ENCODE peak calls at places on chromosomes 12 and 14, in four cellular contexts. I is AG04450, G is hepatocyte, Y is HFF-Myc. Z is an unnamed sample.

GRCh38 chr12:18261906-18262305 is 588 bp downstream of the PIK3C2G start:
- DNase-seq in Y (no peak), G (no peak), I (no peak), Z (no peak)

GRCh38 chr14:61247935-61248334 is 33.2 kb downstream of the TMEM30B start:
- DNase-seq in Y (no peak), I (peak), G (no peak), Z (no peak)

GRCh38 chr12:47270782-47271664 is 191.3 kb upstream of the AMIGO2 start:
- DNase-seq in I (no peak), Y (peak), G (no peak), Z (peak)

GRCh38 chr12:106906715-106907114 is 49.0 kb upstream of the TMEM263 start:
- DNase-seq in Y (no peak), I (no peak), G (no peak), Z (no peak)

GRCh38 chr14:45201908-45202307 is 51.1 kb downstream of the MIS18BP1 start:
- DNase-seq in Y (no peak), G (peak), I (no peak), Z (no peak)

GRCh38 chr12:42474391-42474790 is 115.2 kb downstream of the PRICKLE1 start:
- DNase-seq in Y (peak), I (no peak), G (no peak), Z (no peak)

GRCh38 chr14:53979747-53980642 is 23.4 kb upstream of the BMP4 start:
- DNase-seq in G (no peak), I (no peak), Y (peak), Z (no peak)

GRCh38 chr12:122873540-122873939 is 22.4 kb downstream of the VPS37B start:
- DNase-seq in Y (no peak), I (no peak), G (no peak), Z (no peak)

GRCh38 chr12:45613306-45613705 is 116.2 kb upstream of the ARID2 start:
- DNase-seq in G (no peak), I (peak), Y (no peak), Z (no peak)

GRCh38 chr14:64137657-64138290 is 156.4 kb downstream of the ESR2 start:
- DNase-seq in G (peak), Y (no peak), I (no peak), Z (no peak)

GRCh38 chr12:27667540-27667939 is 28.7 kb upstream of the REP15 start:
- DNase-seq in I (no peak), G (no peak), Y (no peak), Z (peak)

GRCh38 chr14:70317091-70317968 is 42.2 kb downstream of the COX16 start:
- DNase-seq in I (no peak), G (no peak), Y (no peak), Z (no peak)

DNA sequence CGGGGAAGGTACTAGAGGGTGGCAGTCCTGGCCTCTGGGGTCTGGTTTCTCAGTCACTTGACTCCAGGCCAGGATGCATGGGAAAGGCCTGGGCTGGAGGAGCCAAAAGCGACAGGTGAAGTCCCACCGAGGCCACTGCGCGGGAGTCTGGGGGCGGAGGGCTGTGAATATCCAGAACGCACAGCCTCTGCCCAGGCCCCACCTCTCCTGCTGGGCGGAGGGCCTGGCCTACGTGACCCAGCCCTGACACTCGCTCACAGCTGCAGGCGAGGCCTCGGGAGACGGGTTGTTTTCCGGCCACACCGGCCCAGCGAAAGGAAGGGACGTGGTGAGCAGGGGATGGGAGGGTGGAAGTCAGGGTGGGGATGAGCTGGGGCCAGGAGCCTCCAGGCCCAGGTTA is 91.2 kb downstream of the RFLNA start:
- DNase-seq in Y (no peak), G (no peak), I (no peak), Z (no peak)
- H3K4me3 ChIP-seq in Y (peak), G (no peak), I (no peak), Z (peak)

DNA sequence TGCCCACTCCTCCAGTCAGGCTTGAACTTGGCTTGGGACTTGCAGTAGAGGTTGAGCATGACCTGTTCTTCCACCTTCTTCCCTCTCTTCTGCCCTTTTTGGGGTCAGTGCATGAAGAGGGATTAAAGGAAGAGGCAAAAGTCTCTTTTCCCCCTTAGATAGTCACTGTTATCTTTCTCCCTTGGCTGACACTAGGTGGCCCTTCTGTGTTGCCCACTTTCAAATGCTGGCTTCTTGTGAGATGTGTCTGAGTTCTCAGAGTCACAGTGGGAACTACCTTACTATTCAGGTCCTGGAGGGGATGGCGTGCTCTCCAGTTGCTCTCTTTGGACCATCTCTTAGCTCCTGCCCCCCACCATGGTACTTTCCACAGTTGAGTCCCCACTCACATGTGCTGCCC is 73.6 kb downstream of the GPR65 start:
- DNase-seq in G (no peak), Y (no peak), I (no peak), Z (no peak)
- TF ChIP-seq CTCF in G (no peak), Y (no peak), I (no peak), Z (no peak)

GRCh38 chr14:96275182-96276112 is 19.4 kb downstream of the BDKRB1 start:
- DNase-seq in I (peak), G (peak), Y (no peak), Z (peak)
- H3K4me3 ChIP-seq in I (no peak), G (no peak), Y (no peak), Z (no peak)

GRCh38 chr14:51185754-51186153 is 54.3 kb upstream of the TMX1 start:
- DNase-seq in G (no peak), Y (no peak), I (no peak), Z (no peak)

GRCh38 chr14:51185180-51185579 is 54.9 kb upstream of the TMX1 start:
- DNase-seq in Y (no peak), I (no peak), G (no peak), Z (no peak)

GRCh38 chr14:51188566-51189185 is 51.4 kb upstream of the TMX1 start:
- DNase-seq in G (no peak), I (no peak), Y (no peak), Z (no peak)

DNA sequence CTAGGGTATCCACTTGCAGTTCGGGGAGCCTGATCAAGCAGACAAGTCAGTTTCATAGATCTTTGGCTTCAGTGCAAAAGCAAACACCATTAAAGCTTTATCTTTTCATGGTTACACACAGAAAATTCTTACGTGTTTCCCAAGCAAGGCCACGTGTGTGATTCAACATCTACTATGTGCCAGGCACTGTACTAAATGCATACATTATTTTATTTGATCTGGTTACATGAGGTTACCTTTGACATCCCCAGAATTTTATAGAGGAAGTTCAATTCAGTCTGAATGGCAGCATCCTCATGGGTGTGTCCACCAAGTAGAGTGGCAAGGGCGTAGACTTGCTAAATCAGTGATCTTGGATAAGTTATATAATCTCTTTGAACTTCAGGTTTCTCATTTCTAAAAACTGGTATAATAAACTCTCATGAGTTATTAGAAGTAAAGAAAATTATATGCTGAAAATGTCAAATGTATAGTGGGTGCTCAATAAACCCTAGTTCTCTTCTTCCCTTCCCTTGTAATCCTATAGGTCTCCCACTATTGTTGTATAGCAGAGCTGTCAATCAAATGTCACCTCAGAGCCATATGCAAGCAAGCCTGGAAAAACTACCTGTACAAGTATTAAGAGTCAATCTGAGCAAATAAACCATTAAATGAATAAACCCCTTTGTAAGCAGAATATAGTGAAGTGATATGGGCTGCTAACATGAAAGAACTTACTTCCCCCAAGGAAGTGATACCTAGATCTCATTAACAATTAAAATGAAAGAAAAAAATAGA is 50.3 kb upstream of the TMX1 start:
- DNase-seq in G (no peak), Y (no peak), I (no peak), Z (no peak)
- TF ChIP-seq CTCF in G (no peak), Y (no peak), I (no peak), Z (no peak)

DNA sequence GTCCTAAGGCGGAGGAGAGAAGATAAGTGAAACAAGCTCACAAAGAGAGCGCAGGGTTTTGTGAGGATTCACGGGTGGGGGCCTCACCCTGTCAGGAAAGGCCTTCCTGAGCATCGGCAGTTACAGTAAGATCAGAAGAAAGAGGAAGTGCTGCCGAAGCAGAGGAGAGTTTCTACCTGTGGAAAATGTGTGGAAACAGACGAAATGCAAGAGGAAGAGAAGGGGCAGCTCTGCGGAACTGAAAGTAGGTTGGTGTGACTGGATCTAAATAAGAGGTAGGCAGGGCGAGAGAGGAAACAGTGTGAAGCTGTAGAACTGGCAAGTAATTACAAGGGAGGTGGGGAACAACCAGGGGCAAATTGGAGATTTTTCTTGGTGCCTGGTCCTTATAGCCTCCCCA is 2.7 kb downstream of the GPR68 start:
- DNase-seq in Y (no peak), G (no peak), I (no peak), Z (no peak)
- H3K4me3 ChIP-seq in Y (no peak), G (no peak), I (no peak), Z (no peak)

GRCh38 chr12:118983147-118983824 is 1.9 kb downstream of the SRRM4 start:
- DNase-seq in G (no peak), I (no peak), Y (no peak), Z (no peak)
- TF ChIP-seq CTCF in G (no peak), I (no peak), Y (no peak), Z (no peak)

GRCh38 chr12:68361953-68362352 is 29.8 kb upstream of the MDM1 start:
- DNase-seq in Y (no peak), I (no peak), G (no peak), Z (no peak)

GRCh38 chr12:68368332-68368731 is 36.2 kb upstream of the MDM1 start:
- DNase-seq in Y (no peak), I (no peak), G (no peak), Z (no peak)

GRCh38 chr12:68367136-68367535 is 35.0 kb upstream of the MDM1 start:
- DNase-seq in I (no peak), G (no peak), Y (no peak), Z (no peak)

GRCh38 chr12:68367903-68368302 is 35.7 kb upstream of the MDM1 start:
- DNase-seq in G (no peak), I (no peak), Y (no peak), Z (no peak)

DNA sequence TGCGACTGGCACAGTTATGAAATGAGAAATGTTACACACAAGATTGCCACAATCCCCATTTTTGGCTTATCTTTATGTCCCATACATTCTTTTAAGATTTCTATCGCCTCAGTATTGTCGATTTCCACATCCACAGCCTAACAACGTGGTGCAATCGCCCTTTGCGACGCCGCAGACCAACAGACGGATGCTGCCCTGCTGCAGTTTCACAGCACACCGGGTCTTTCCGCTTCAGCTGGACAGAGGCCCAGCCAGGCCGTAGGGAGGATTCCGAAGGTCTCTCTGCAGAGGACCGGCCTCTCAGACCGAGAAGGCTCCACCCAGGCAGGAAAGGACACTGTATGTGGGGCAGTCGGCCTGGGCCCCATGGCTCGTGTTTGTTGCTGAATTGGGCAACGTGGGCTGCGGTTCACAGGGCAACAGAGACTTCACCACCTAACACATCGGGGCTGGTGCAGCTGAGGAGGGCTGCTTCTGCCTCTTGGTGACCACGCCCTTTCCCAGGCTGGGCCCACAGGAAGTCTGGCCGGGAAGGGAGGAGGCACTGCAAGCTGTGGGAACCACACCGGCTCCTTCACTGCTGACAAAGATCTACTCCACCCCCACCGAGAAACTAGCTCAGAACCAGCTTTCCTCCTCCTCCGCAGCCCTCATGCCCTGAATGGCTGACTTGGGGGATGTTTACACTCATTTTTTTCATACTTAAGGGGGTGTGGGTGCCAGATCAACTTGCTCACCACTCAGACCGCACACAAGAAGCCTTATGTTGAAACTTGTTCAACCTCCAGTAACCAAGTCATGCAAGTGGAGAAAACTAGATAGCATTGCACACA is 32.9 kb upstream of the MDM1 start:
- DNase-seq in I (peak), G (peak), Y (peak), Z (peak)
- H3K4me3 ChIP-seq in I (peak), G (no peak), Y (peak), Z (peak)

DNA sequence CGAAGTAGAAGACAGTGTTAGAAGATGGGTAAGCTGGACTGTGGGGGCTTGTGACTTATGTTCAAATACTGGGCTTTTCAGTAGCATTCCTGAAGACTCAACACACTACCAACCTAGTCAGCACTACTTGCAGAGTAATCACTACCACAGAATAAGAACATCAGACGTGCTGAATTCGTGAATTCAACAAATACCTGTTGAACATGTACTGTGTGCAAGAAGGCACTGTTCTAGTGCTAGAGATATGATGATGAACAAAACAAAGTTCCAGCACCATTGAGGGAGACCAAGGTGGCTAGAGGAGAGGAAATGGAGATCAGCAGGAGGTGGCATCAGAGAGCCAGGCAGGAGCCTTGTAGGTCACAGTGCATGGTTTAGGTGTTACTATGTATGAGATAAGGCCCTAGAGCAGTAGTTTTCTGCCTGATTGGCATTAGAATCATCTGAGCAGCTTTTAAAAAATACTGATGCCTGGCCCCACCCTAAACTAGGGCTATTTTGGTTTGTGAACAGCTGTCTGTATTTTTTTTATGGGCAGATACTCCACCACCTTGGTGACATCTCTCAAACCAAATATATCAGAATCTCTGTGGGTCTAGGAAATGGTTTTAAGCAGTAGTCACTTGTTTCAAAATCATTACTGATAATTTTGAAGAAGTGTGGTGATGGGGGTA is 26.8 kb downstream of the FERMT2 start:
- DNase-seq in Y (no peak), I (no peak), G (no peak), Z (no peak)
- TF ChIP-seq CTCF in Y (no peak), I (no peak), G (no peak), Z (no peak)

DNA sequence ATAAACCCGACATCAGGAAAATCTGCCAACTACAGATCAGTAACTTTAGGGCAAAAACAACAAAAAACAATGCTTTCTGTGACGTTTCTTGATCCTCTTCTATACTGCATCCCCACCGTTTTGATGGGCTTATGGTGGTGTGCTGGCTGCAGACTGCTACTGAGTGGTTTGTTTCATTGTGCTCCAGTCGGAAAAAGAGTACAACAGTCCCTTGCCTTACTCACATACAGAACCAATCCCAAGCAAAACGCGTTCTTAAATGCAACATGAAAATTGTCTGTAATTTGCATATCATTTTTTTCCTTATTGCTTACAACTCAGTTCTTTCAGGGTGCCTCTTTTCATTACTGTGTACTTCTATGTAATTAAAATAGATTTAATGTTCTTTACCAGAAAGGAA is 2.3 kb downstream of the ETV6 start:
- DNase-seq in I (no peak), G (no peak), Y (no peak), Z (no peak)
- H3K4me3 ChIP-seq in I (peak), G (peak), Y (peak), Z (peak)

GRCh38 chr12:93802698-93803097 is 125.5 kb downstream of the CRADD start:
- DNase-seq in G (no peak), Y (no peak), I (no peak), Z (no peak)
- TF ChIP-seq CTCF in G (peak), Y (no peak), I (peak), Z (peak)

Z was measured in AG04449.